ENCODE peak calls at places on chromosomes 7 and 10, in seven cellular contexts. B, Y, T, F, Z, K and E are unnamed samples.

GRCh38 chr10:81820418-81820817 is 54.6 kb upstream of the NRG3 start:
- DNase-seq in F (no peak), K (no peak), Z (peak; percentile 9), Y (no peak), T (no peak), B (no peak), E (peak; percentile 76)

GRCh38 chr10:93023013-93023650 is 37.5 kb upstream of the CYP26C1 start:
- DNase-seq in Y (no peak), Z (no peak), T (no peak), F (peak; percentile 12), B (no peak), K (no peak), E (no peak)

GRCh38 chr7:116451958-116452729 is 47.4 kb upstream of the CAV2 start:
- DNase-seq in Y (no peak), Z (no peak), B (no peak), T (no peak), K (no peak), F (no peak), E (peak; percentile 8)

GRCh38 chr10:7365029-7365750 is 45.6 kb downstream of the SFMBT2 start:
- DNase-seq in Z (no peak), B (no peak), K (no peak), F (no peak), T (no peak), Y (no peak), E (no peak)

GRCh38 chr7:97179454-97180104 is 62.1 kb downstream of the SDHAF3 start:
- DNase-seq in Z (peak; percentile 84), T (peak; percentile 73), K (no peak), B (peak; percentile 8), F (peak; percentile 70), Y (peak; percentile 29), E (peak; percentile 11)

GRCh38 chr7:133344275-133344674 is 91.4 kb downstream of the EXOC4 start:
- DNase-seq in F (no peak), B (no peak), K (no peak), T (peak; percentile 23), Y (no peak), Z (peak; percentile 49), E (no peak)

GRCh38 chr7:97342512-97342911 is 225.0 kb downstream of the SDHAF3 start:
- DNase-seq in Z (no peak), Y (no peak), B (no peak), T (no peak), F (no peak), K (no peak), E (no peak)

GRCh38 chr7:1670894-1671875 is 1.1 kb downstream of the ELFN1 start:
- DNase-seq in Y (no peak), T (no peak), K (peak; percentile 47), Z (peak; percentile 53), F (no peak), B (no peak), E (no peak)

GRCh38 chr7:100614308-100614861 is 2.0 kb downstream of the MOSPD3 start:
- DNase-seq in Y (no peak), F (no peak), Z (no peak), K (no peak), T (no peak), B (no peak), E (no peak)

GRCh38 chr10:13877154-13877909 is 290.6 kb downstream of the PRPF18 start:
- DNase-seq in K (no peak), T (no peak), Z (no peak), B (no peak), Y (no peak), F (peak; percentile 5), E (peak; percentile 51)

GRCh38 chr10:13105184-13105583 is 5.2 kb downstream of the OPTN start:
- DNase-seq in B (no peak), Y (no peak), F (peak; percentile 17), K (no peak), Z (no peak), T (no peak), E (no peak)

GRCh38 chr7:15461576-15461975 is 100.2 kb downstream of the AGMO start:
- DNase-seq in Y (no peak), F (no peak), B (no peak), T (no peak), K (no peak), Z (no peak), E (no peak)

GRCh38 chr10:77873558-77874380 is 52.8 kb downstream of the DLG5 start:
- DNase-seq in T (no peak), B (peak; percentile 64), F (peak; percentile 70), Z (no peak), K (no peak), Y (peak; percentile 73), E (peak; percentile 82)

GRCh38 chr7:98369726-98370125 is 31.2 kb downstream of the BAIAP2L1 start:
- DNase-seq in T (no peak), F (no peak), K (no peak), B (no peak), Y (no peak), Z (no peak), E (no peak)

GRCh38 chr7:98368721-98369120 is 32.2 kb downstream of the BAIAP2L1 start:
- DNase-seq in B (no peak), K (no peak), Y (no peak), T (no peak), F (no peak), Z (no peak), E (no peak)

GRCh38 chr7:98365863-98366561 is 34.9 kb downstream of the BAIAP2L1 start:
- DNase-seq in B (no peak), T (no peak), Z (no peak), Y (no peak), F (no peak), K (no peak), E (no peak)

GRCh38 chr7:98364220-98364619 is 36.7 kb downstream of the BAIAP2L1 start:
- DNase-seq in Y (no peak), Z (no peak), F (no peak), K (no peak), T (no peak), B (no peak), E (no peak)

DNA sequence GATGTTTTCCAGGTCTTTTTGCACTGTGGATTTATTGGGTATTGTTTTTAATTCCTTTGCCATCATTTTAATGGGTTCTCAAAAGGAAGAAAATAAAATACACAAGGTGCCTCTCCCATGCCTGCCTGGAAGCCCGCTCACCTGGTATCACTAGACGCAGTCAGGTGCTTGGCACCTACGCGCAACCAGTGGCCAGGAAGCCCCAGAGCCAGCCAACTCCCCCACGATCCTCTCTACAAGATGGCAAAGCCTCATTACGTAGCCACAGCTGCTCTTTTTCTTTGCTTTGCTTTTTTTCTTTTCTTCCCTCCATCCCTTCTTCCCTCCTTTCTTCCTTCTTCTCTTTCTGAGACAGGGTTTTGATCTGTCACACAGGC is 34.3 kb downstream of the BAIAP2L1 start:
- DNase-seq in K (no peak), F (no peak), Y (no peak), T (no peak), Z (no peak), B (no peak), E (no peak)
- TF ChIP-seq JUND in K (no peak), F (no peak), Y (no peak), T (no peak), Z (no peak), B (no peak), E (no peak)

GRCh38 chr10:68231106-68231901 is 609 bp downstream of the ATOH7 start:
- DNase-seq in K (peak; percentile 88), B (no peak), Z (peak; percentile 98), Y (peak; percentile 45), T (peak; percentile 79), F (peak; percentile 30), E (peak; percentile 96)
- TF ChIP-seq JUND in K (no peak), B (no peak), Z (no peak), Y (no peak), T (no peak), F (peak; percentile 49), E (no peak)

DNA sequence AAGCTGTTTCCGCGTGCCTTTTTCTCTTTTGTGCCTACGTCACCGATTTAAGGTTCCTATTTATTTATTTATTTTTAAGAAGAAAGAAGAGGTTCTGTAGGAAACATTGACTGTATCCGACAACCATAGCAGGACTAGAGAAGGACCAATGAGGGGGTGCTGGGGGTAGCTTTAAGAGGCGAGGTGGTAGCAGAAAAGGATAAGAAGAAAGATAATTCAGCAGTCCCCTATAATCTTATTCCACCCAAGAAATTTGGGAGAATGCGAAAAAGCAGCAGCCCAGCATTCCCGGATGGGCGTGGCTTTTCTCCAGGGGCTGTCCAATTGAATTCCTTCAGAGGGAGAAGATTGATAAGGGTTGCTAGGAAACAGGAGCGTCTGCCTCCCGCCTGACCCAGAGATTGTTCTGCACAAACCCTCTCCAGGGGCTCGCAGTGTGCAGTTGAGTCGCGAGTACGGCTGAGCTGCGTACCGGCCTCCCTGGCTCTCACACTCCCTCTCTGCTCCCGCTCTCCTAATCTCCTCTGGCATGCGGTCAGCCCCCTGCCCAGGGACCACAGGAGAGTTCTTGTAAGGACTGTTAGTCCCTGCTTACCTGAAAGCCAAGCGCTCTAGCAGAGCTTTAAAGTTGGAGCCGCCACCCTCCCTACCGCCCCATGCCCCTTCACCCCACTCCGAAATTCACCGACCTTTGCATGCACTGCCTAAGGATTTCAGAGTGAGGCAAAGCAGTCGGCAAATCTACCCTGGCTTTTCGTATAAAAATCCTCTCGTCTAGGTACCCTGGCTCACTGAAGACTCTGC is at the start of gene GRM3:
- DNase-seq in Z (peak; percentile 79), T (no peak), F (no peak), B (no peak), K (peak; percentile 82), Y (no peak), E (no peak)
- TF ChIP-seq JUND in Z (no peak), T (no peak), F (no peak), B (no peak), K (no peak), Y (no peak), E (no peak)

GRCh38 chr7:130298927-130299326 is 6.0 kb downstream of the CPA4 start:
- DNase-seq in Y (no peak), Z (no peak), K (no peak), F (no peak), B (no peak), T (no peak), E (peak; percentile 87)

GRCh38 chr7:130296221-130296951 is 3.4 kb downstream of the CPA4 start:
- DNase-seq in T (no peak), B (no peak), F (no peak), Y (no peak), Z (no peak), K (no peak), E (no peak)

GRCh38 chr7:130298079-130298478 is 5.1 kb downstream of the CPA4 start:
- DNase-seq in Z (no peak), Y (no peak), T (no peak), B (no peak), F (no peak), K (no peak), E (no peak)

GRCh38 chr7:130299909-130300308 is 6.9 kb downstream of the CPA4 start:
- DNase-seq in B (no peak), Z (no peak), T (no peak), K (no peak), F (no peak), Y (no peak), E (no peak)

GRCh38 chr7:130297628-130298027 is 4.7 kb downstream of the CPA4 start:
- DNase-seq in K (no peak), B (no peak), T (no peak), Y (no peak), F (no peak), Z (no peak), E (no peak)
- TF ChIP-seq JUND in K (no peak), B (no peak), T (no peak), Y (no peak), F (no peak), Z (no peak), E (no peak)